ENCODE peak calls at places on chromosomes 13 and 19, in seven cellular contexts. One of them, this sample, is unnamed.

GRCh38 chr19:13689050-13689449 is 75.3 kb upstream of the MRI1 start:
- DNase-seq in heart left ventricle: no peak
- DNase-seq in endothelial cell of umbilical vein: peak
- DNase-seq in esophagus squamous epithelium: no peak
- DNase-seq in K562: peak
- DNase-seq in lower leg skin: no peak
- DNase-seq in gastrocnemius medialis: no peak
- DNase-seq in this sample: no peak

GRCh38 chr13:110371550-110372465 is 64.7 kb downstream of the COL4A2 start:
- DNase-seq in heart left ventricle: no peak
- DNase-seq in lower leg skin: no peak
- DNase-seq in endothelial cell of umbilical vein: peak
- DNase-seq in esophagus squamous epithelium: no peak
- DNase-seq in gastrocnemius medialis: no peak
- DNase-seq in K562: no peak
- DNase-seq in this sample: no peak

GRCh38 chr19:53865918-53866696 is 1.6 kb upstream of the MYADM start:
- DNase-seq in esophagus squamous epithelium: no peak
- DNase-seq in lower leg skin: peak
- DNase-seq in K562: peak
- DNase-seq in endothelial cell of umbilical vein: peak
- DNase-seq in gastrocnemius medialis: peak
- DNase-seq in heart left ventricle: peak
- DNase-seq in this sample: peak

GRCh38 chr19:36257512-36257876 is 42.6 kb downstream of the ZNF146 start:
- DNase-seq in gastrocnemius medialis: no peak
- DNase-seq in esophagus squamous epithelium: no peak
- DNase-seq in heart left ventricle: peak
- DNase-seq in lower leg skin: no peak
- DNase-seq in endothelial cell of umbilical vein: peak
- DNase-seq in K562: no peak
- DNase-seq in this sample: no peak

GRCh38 chr13:84430015-84430414 is 547.7 kb upstream of the SLITRK1 start:
- DNase-seq in endothelial cell of umbilical vein: no peak
- DNase-seq in gastrocnemius medialis: no peak
- DNase-seq in K562: no peak
- DNase-seq in esophagus squamous epithelium: no peak
- DNase-seq in lower leg skin: no peak
- DNase-seq in heart left ventricle: no peak
- DNase-seq in this sample: no peak

GRCh38 chr19:6707658-6708018 is 12.8 kb downstream of the C3 start:
- DNase-seq in heart left ventricle: no peak
- DNase-seq in gastrocnemius medialis: no peak
- DNase-seq in endothelial cell of umbilical vein: no peak
- DNase-seq in esophagus squamous epithelium: no peak
- DNase-seq in K562: no peak
- DNase-seq in lower leg skin: no peak
- DNase-seq in this sample: no peak

GRCh38 chr19:952680-953500 is 27.1 kb downstream of the ARID3A start:
- DNase-seq in lower leg skin: no peak
- DNase-seq in K562: peak
- DNase-seq in gastrocnemius medialis: no peak
- DNase-seq in heart left ventricle: no peak
- DNase-seq in esophagus squamous epithelium: no peak
- DNase-seq in endothelial cell of umbilical vein: no peak
- DNase-seq in this sample: no peak

GRCh38 chr19:13906525-13906904 is 514 bp downstream of the CC2D1A start:
- DNase-seq in esophagus squamous epithelium: no peak
- DNase-seq in endothelial cell of umbilical vein: no peak
- DNase-seq in heart left ventricle: no peak
- DNase-seq in gastrocnemius medialis: no peak
- DNase-seq in lower leg skin: no peak
- DNase-seq in K562: peak
- DNase-seq in this sample: no peak

GRCh38 chr13:98878421-98879126 is 99.3 kb downstream of the DOCK9 start:
- DNase-seq in heart left ventricle: no peak
- DNase-seq in esophagus squamous epithelium: no peak
- DNase-seq in K562: no peak
- DNase-seq in gastrocnemius medialis: no peak
- DNase-seq in endothelial cell of umbilical vein: no peak
- DNase-seq in lower leg skin: no peak
- DNase-seq in this sample: no peak

GRCh38 chr13:46775385-46776065 is 21.4 kb downstream of the ESD start:
- DNase-seq in lower leg skin: no peak
- DNase-seq in gastrocnemius medialis: no peak
- DNase-seq in esophagus squamous epithelium: no peak
- DNase-seq in K562: no peak
- DNase-seq in heart left ventricle: no peak
- DNase-seq in endothelial cell of umbilical vein: no peak
- DNase-seq in this sample: no peak

GRCh38 chr19:37654525-37654832 is 786 bp downstream of the ZFP30 start:
- DNase-seq in lower leg skin: no peak
- DNase-seq in gastrocnemius medialis: no peak
- DNase-seq in K562: no peak
- DNase-seq in heart left ventricle: no peak
- DNase-seq in esophagus squamous epithelium: no peak
- DNase-seq in endothelial cell of umbilical vein: peak
- DNase-seq in this sample: no peak

GRCh38 chr19:17052439-17052838 is 22.8 kb downstream of the HAUS8 start:
- DNase-seq in esophagus squamous epithelium: no peak
- DNase-seq in heart left ventricle: no peak
- DNase-seq in endothelial cell of umbilical vein: peak
- DNase-seq in gastrocnemius medialis: no peak
- DNase-seq in K562: peak
- DNase-seq in lower leg skin: no peak
- DNase-seq in this sample: peak

GRCh38 chr13:78228940-78229339 is 310.3 kb upstream of the EDNRB start:
- DNase-seq in esophagus squamous epithelium: no peak
- DNase-seq in K562: no peak
- DNase-seq in endothelial cell of umbilical vein: no peak
- DNase-seq in lower leg skin: no peak
- DNase-seq in gastrocnemius medialis: no peak
- DNase-seq in heart left ventricle: no peak
- DNase-seq in this sample: no peak

GRCh38 chr13:49586717-49587116 is 1.4 kb upstream of the RCBTB1 start:
- DNase-seq in lower leg skin: no peak
- DNase-seq in heart left ventricle: no peak
- DNase-seq in endothelial cell of umbilical vein: no peak
- DNase-seq in gastrocnemius medialis: no peak
- DNase-seq in K562: no peak
- DNase-seq in esophagus squamous epithelium: no peak
- DNase-seq in this sample: no peak

GRCh38 chr19:1394252-1395193 is 6.8 kb downstream of the GAMT start:
- DNase-seq in heart left ventricle: no peak
- DNase-seq in esophagus squamous epithelium: no peak
- DNase-seq in lower leg skin: no peak
- DNase-seq in gastrocnemius medialis: no peak
- DNase-seq in K562: peak
- DNase-seq in endothelial cell of umbilical vein: no peak
- DNase-seq in this sample: no peak

GRCh38 chr13:96075953-96076543 is 13.9 kb upstream of the HS6ST3 start:
- DNase-seq in esophagus squamous epithelium: no peak
- DNase-seq in endothelial cell of umbilical vein: peak
- DNase-seq in lower leg skin: no peak
- DNase-seq in heart left ventricle: no peak
- DNase-seq in gastrocnemius medialis: no peak
- DNase-seq in K562: peak
- DNase-seq in this sample: no peak

GRCh38 chr13:100836696-100837095 is 162.1 kb upstream of the TMTC4 start:
- DNase-seq in gastrocnemius medialis: no peak
- DNase-seq in K562: no peak
- DNase-seq in endothelial cell of umbilical vein: peak
- DNase-seq in heart left ventricle: no peak
- DNase-seq in esophagus squamous epithelium: no peak
- DNase-seq in lower leg skin: no peak
- DNase-seq in this sample: no peak

GRCh38 chr19:11244846-11245589 is 5.6 kb downstream of the ANGPTL8 start:
- DNase-seq in endothelial cell of umbilical vein: no peak
- DNase-seq in lower leg skin: no peak
- DNase-seq in heart left ventricle: peak
- DNase-seq in K562: no peak
- DNase-seq in esophagus squamous epithelium: no peak
- DNase-seq in gastrocnemius medialis: no peak
- DNase-seq in this sample: no peak

GRCh38 chr19:18349524-18350128 is 9.2 kb downstream of the PGPEP1 start:
- DNase-seq in esophagus squamous epithelium: no peak
- DNase-seq in gastrocnemius medialis: peak
- DNase-seq in K562: peak
- DNase-seq in heart left ventricle: no peak
- DNase-seq in endothelial cell of umbilical vein: peak
- DNase-seq in lower leg skin: peak
- DNase-seq in this sample: peak

GRCh38 chr19:1041835-1042685 is 2.2 kb downstream of the ABCA7 start:
- DNase-seq in K562: peak
- DNase-seq in esophagus squamous epithelium: no peak
- DNase-seq in endothelial cell of umbilical vein: no peak
- DNase-seq in lower leg skin: peak
- DNase-seq in heart left ventricle: no peak
- DNase-seq in gastrocnemius medialis: peak
- DNase-seq in this sample: no peak

GRCh38 chr19:799076-799881 is 2.0 kb downstream of the PTBP1 start:
- DNase-seq in gastrocnemius medialis: no peak
- DNase-seq in lower leg skin: no peak
- DNase-seq in K562: peak
- DNase-seq in esophagus squamous epithelium: no peak
- DNase-seq in endothelial cell of umbilical vein: peak
- DNase-seq in heart left ventricle: no peak
- DNase-seq in this sample: peak

GRCh38 chr19:16351133-16351809 is 26.6 kb downstream of the KLF2 start:
- DNase-seq in K562: no peak
- DNase-seq in gastrocnemius medialis: no peak
- DNase-seq in heart left ventricle: peak
- DNase-seq in endothelial cell of umbilical vein: peak
- DNase-seq in lower leg skin: no peak
- DNase-seq in esophagus squamous epithelium: no peak
- DNase-seq in this sample: no peak

GRCh38 chr19:47661571-47661970 is 51.7 kb upstream of the EHD2 start:
- DNase-seq in lower leg skin: no peak
- DNase-seq in heart left ventricle: no peak
- DNase-seq in gastrocnemius medialis: no peak
- DNase-seq in K562: no peak
- DNase-seq in esophagus squamous epithelium: no peak
- DNase-seq in endothelial cell of umbilical vein: no peak
- DNase-seq in this sample: no peak

GRCh38 chr19:57436392-57436791 is 1.3 kb downstream of the ZNF749 start:
- DNase-seq in gastrocnemius medialis: no peak
- DNase-seq in endothelial cell of umbilical vein: no peak
- DNase-seq in heart left ventricle: no peak
- DNase-seq in K562: peak
- DNase-seq in lower leg skin: no peak
- DNase-seq in esophagus squamous epithelium: no peak
- DNase-seq in this sample: no peak

GRCh38 chr19:10858204-10858828 is 10.1 kb downstream of the C19orf38 start:
- DNase-seq in lower leg skin: no peak
- DNase-seq in heart left ventricle: no peak
- DNase-seq in gastrocnemius medialis: no peak
- DNase-seq in esophagus squamous epithelium: no peak
- DNase-seq in endothelial cell of umbilical vein: peak
- DNase-seq in K562: peak
- DNase-seq in this sample: no peak

GRCh38 chr19:10114651-10115391 is 3.3 kb downstream of the P2RY11 start:
- DNase-seq in esophagus squamous epithelium: no peak
- DNase-seq in lower leg skin: no peak
- DNase-seq in K562: peak
- DNase-seq in heart left ventricle: no peak
- DNase-seq in gastrocnemius medialis: no peak
- DNase-seq in endothelial cell of umbilical vein: no peak
- DNase-seq in this sample: peak

GRCh38 chr19:49196527-49197240 is 39.1 kb downstream of the TRPM4 start:
- DNase-seq in gastrocnemius medialis: peak
- DNase-seq in heart left ventricle: peak
- DNase-seq in lower leg skin: no peak
- DNase-seq in esophagus squamous epithelium: no peak
- DNase-seq in K562: no peak
- DNase-seq in endothelial cell of umbilical vein: no peak
- DNase-seq in this sample: no peak
- H3K4me3 ChIP-seq in gastrocnemius medialis: peak
- H3K4me3 ChIP-seq in heart left ventricle: no peak
- H3K4me3 ChIP-seq in lower leg skin: no peak
- H3K4me3 ChIP-seq in esophagus squamous epithelium: no peak
- H3K4me3 ChIP-seq in K562: no peak
- H3K4me3 ChIP-seq in endothelial cell of umbilical vein: no peak
- H3K4me3 ChIP-seq in this sample: no peak

GRCh38 chr19:3981373-3981735 is 3.9 kb downstream of the EEF2 start:
- DNase-seq in gastrocnemius medialis: no peak
- DNase-seq in K562: no peak
- DNase-seq in endothelial cell of umbilical vein: no peak
- DNase-seq in esophagus squamous epithelium: no peak
- DNase-seq in heart left ventricle: no peak
- DNase-seq in lower leg skin: no peak
- DNase-seq in this sample: no peak

GRCh38 chr19:3983936-3984583 is 1.2 kb downstream of the EEF2 start:
- DNase-seq in esophagus squamous epithelium: no peak
- DNase-seq in endothelial cell of umbilical vein: peak
- DNase-seq in gastrocnemius medialis: no peak
- DNase-seq in heart left ventricle: no peak
- DNase-seq in K562: no peak
- DNase-seq in lower leg skin: no peak
- DNase-seq in this sample: peak

GRCh38 chr19:3983542-3983914 is 1.7 kb downstream of the EEF2 start:
- DNase-seq in esophagus squamous epithelium: no peak
- DNase-seq in endothelial cell of umbilical vein: peak
- DNase-seq in K562: no peak
- DNase-seq in gastrocnemius medialis: no peak
- DNase-seq in heart left ventricle: no peak
- DNase-seq in lower leg skin: no peak
- DNase-seq in this sample: no peak

GRCh38 chr19:3981736-3982681 is 3.3 kb downstream of the EEF2 start:
- DNase-seq in gastrocnemius medialis: no peak
- DNase-seq in K562: no peak
- DNase-seq in endothelial cell of umbilical vein: no peak
- DNase-seq in heart left ventricle: no peak
- DNase-seq in lower leg skin: no peak
- DNase-seq in esophagus squamous epithelium: no peak
- DNase-seq in this sample: no peak

GRCh38 chr19:3982701-3983541 is 2.3 kb downstream of the EEF2 start:
- DNase-seq in heart left ventricle: no peak
- DNase-seq in esophagus squamous epithelium: no peak
- DNase-seq in gastrocnemius medialis: no peak
- DNase-seq in lower leg skin: no peak
- DNase-seq in endothelial cell of umbilical vein: peak
- DNase-seq in K562: no peak
- DNase-seq in this sample: peak
- TF ChIP-seq POLR2A in heart left ventricle: no peak
- TF ChIP-seq POLR2A in esophagus squamous epithelium: no peak
- TF ChIP-seq POLR2A in gastrocnemius medialis: no peak
- TF ChIP-seq POLR2A in lower leg skin: no peak
- TF ChIP-seq POLR2A in endothelial cell of umbilical vein: no peak
- TF ChIP-seq POLR2A in K562: peak
- TF ChIP-seq POLR2A in this sample: no peak

GRCh38 chr19:35141627-35142401 is 1.2 kb upstream of the FXYD7 start:
- DNase-seq in gastrocnemius medialis: no peak
- DNase-seq in lower leg skin: peak
- DNase-seq in K562: peak
- DNase-seq in heart left ventricle: no peak
- DNase-seq in esophagus squamous epithelium: no peak
- DNase-seq in endothelial cell of umbilical vein: no peak
- DNase-seq in this sample: peak
- H3K4me3 ChIP-seq in gastrocnemius medialis: no peak
- H3K4me3 ChIP-seq in lower leg skin: no peak
- H3K4me3 ChIP-seq in K562: peak
- H3K4me3 ChIP-seq in heart left ventricle: peak
- H3K4me3 ChIP-seq in esophagus squamous epithelium: peak
- H3K4me3 ChIP-seq in endothelial cell of umbilical vein: no peak
- H3K4me3 ChIP-seq in this sample: no peak

GRCh38 chr19:20776083-20777076 is at the start of gene ZNF66:
- DNase-seq in endothelial cell of umbilical vein: peak
- DNase-seq in lower leg skin: peak
- DNase-seq in K562: peak
- DNase-seq in gastrocnemius medialis: peak
- DNase-seq in esophagus squamous epithelium: peak
- DNase-seq in heart left ventricle: peak
- DNase-seq in this sample: peak
- TF ChIP-seq POLR2A in endothelial cell of umbilical vein: peak
- TF ChIP-seq POLR2A in lower leg skin: no peak
- TF ChIP-seq POLR2A in K562: peak
- TF ChIP-seq POLR2A in gastrocnemius medialis: peak
- TF ChIP-seq POLR2A in esophagus squamous epithelium: no peak
- TF ChIP-seq POLR2A in heart left ventricle: no peak
- TF ChIP-seq POLR2A in this sample: peak

This sample was measured in ovary.